ENCODE peak calls at places on chromosomes 4 and X, in four cellular contexts. W is OCI-LY7, S is heart left ventricle, I is PC-3. O is an unnamed sample.
A peak's percentile ranks its signal among the peaks of the same experiment; 100 is the strongest.

GRCh38 chrX:49269768-49270248 is at the start of gene PPP1R3F:
- DNase-seq in I (no peak), S (no peak), W (no peak), O (peak; percentile 76)

GRCh38 chr4:27154706-27155105 is 294.1 kb downstream of the STIM2 start:
- DNase-seq in I (peak; percentile 79), W (no peak), S (no peak), O (no peak)

GRCh38 chr4:137454767-137455166 is 77.5 kb downstream of the PCDH18 start:
- DNase-seq in S (no peak), I (no peak), W (no peak), O (no peak)

GRCh38 chr4:187065836-187066235 is 342.2 kb upstream of the FAT1 start:
- DNase-seq in S (no peak), W (no peak), I (no peak), O (no peak)

GRCh38 chrX:9312922-9313867 is 151.7 kb upstream of the TBL1X start:
- DNase-seq in S (peak; percentile 29), I (peak; percentile 43), W (peak; percentile 46), O (peak; percentile 45)

GRCh38 chr4:110003401-110004187 is 90.9 kb downstream of the EGF start:
- DNase-seq in S (no peak), I (no peak), W (no peak), O (no peak)

GRCh38 chr4:181264908-181265307 is 978.3 kb upstream of the TENM3 start:
- DNase-seq in I (no peak), W (no peak), S (peak; percentile 45), O (no peak)

GRCh38 chr4:180219080-180219479 is 2024.1 kb upstream of the TENM3 start:
- DNase-seq in S (no peak), I (no peak), W (no peak), O (no peak)

GRCh38 chrX:53882331-53882730 is 161.9 kb downstream of the PHF8 start:
- DNase-seq in I (peak; percentile 43), W (no peak), S (no peak), O (no peak)

GRCh38 chrX:96752776-96753175 is 68.1 kb downstream of the DIAPH2 start:
- DNase-seq in I (no peak), W (no peak), S (no peak), O (no peak)

GRCh38 chr4:184396570-184397515 is 77.5 kb downstream of the IRF2 start:
- DNase-seq in I (no peak), S (no peak), W (no peak), O (no peak)

GRCh38 chr4:88341227-88342192 is 37.1 kb upstream of the HERC6 start:
- DNase-seq in I (peak; percentile 76), S (peak; percentile 47), W (no peak), O (no peak)

GRCh38 chr4:73707918-73708577 is 32.3 kb upstream of the CXCL8 start:
- DNase-seq in W (no peak), S (peak; percentile 65), I (peak; percentile 99), O (no peak)

GRCh38 chr4:140367738-140368137 is 5.7 kb upstream of the SCOC start:
- DNase-seq in W (no peak), S (no peak), I (peak; percentile 78), O (no peak)

GRCh38 chr4:53804719-53805118 is 213.4 kb upstream of the LNX1 start:
- DNase-seq in S (peak; percentile 32), I (peak; percentile 70), W (peak; percentile 78), O (no peak)

GRCh38 chr4:159762672-159763071 is 659.8 kb downstream of the RAPGEF2 start:
- DNase-seq in S (no peak), I (no peak), W (no peak), O (no peak)

GRCh38 chr4:159768011-159768410 is 665.1 kb downstream of the RAPGEF2 start:
- DNase-seq in W (no peak), S (no peak), I (no peak), O (no peak)

GRCh38 chr4:159766241-159766640 is 663.4 kb downstream of the RAPGEF2 start:
- DNase-seq in W (no peak), S (no peak), I (no peak), O (no peak)

GRCh38 chr4:159765402-159765801 is 662.5 kb downstream of the RAPGEF2 start:
- DNase-seq in W (no peak), I (peak; percentile 14), S (no peak), O (no peak)

GRCh38 chr4:159764343-159764952 is 661.6 kb downstream of the RAPGEF2 start:
- DNase-seq in W (peak; percentile 18), S (no peak), I (peak; percentile 64), O (no peak)
- H3K9me3 ChIP-seq in W (no peaks in the 10 kb centered on the region), S (no peaks in the 10 kb centered on the region), I (no peaks in the 10 kb centered on the region), O (no peaks in the 10 kb centered on the region)

GRCh38 chrX:7378406-7378805 is 230.5 kb upstream of the PUDP start:
- DNase-seq in I (no peak), S (no peak), W (no peak), O (no peak)

GRCh38 chrX:7372843-7373525 is 225.0 kb upstream of the PUDP start:
- DNase-seq in I (peak; percentile 79), S (no peak), W (no peak), O (no peak)
- H3K9me3 ChIP-seq in I (no peaks in the 10 kb centered on the region), S (no peaks in the 10 kb centered on the region), W (no peaks in the 10 kb centered on the region), O (no peaks in the 10 kb centered on the region)

GRCh38 chrX:22742174-22742573 is 257.6 kb upstream of the DDX53 start:
- DNase-seq in W (no peak), I (peak; percentile 11), S (no peak), O (no peak)
- H3K9me3 ChIP-seq in W (no peaks in the 10 kb centered on the region), I (no peaks in the 10 kb centered on the region), S (no peaks in the 10 kb centered on the region), O (no peaks in the 10 kb centered on the region)

DNA sequence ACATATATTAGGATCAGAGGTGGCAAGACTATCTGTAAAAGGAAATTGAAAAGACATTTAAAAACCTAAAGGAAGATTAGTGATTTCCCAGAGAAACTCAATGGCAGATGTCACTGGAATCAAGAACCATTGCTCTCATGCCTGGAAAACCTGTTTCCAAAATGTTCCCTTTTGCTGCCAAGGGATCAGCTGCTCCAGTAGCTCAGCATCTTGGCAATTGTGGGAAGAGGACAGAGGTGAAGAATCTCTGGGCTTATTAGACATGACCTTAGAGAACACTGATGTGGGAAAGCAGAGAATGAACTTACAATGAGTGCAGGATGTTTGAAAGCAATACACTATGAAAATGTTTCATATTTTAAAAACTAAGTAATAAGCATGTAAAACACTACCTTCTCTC is 98.3 kb downstream of the SHROOM3 start:
- DNase-seq in W (no peak), I (no peak), S (no peak), O (no peak)
- H3K9me3 ChIP-seq in W (no peaks in the 10 kb centered on the region), I (no peaks in the 10 kb centered on the region), S (no peaks in the 10 kb centered on the region), O (no peaks in the 10 kb centered on the region)

GRCh38 chr4:12178614-12179263 is 750.0 kb upstream of the HS3ST1 start:
- DNase-seq in W (no peak), I (no peak), S (no peak), O (no peak)
- H3K9me3 ChIP-seq in W (no peaks in the 10 kb centered on the region), I (no peaks in the 10 kb centered on the region), S (no peaks in the 10 kb centered on the region), O (no peaks in the 10 kb centered on the region)

GRCh38 chr4:158763462-158763861 is 5.4 kb upstream of the FNIP2 start:
- DNase-seq in I (no peak), S (no peak), W (no peak), O (no peak)
- H3K9me3 ChIP-seq in I (no peaks in the 10 kb centered on the region), S (no peaks in the 10 kb centered on the region), W (no peaks in the 10 kb centered on the region), O (no peaks in the 10 kb centered on the region)

GRCh38 chrX:70172964-70173363 is 4.3 kb upstream of the DGAT2L6 start:
- DNase-seq in I (no peak), W (no peak), S (no peak), O (no peak)
- H3K9me3 ChIP-seq in I (no peaks in the 10 kb centered on the region), W (no peaks in the 10 kb centered on the region), S (no peaks in the 10 kb centered on the region), O (no peaks in the 10 kb centered on the region)

O was measured in T-helper 17 cell.